ENCODE peak calls at places on chromosomes 16 and 17, in seven cellular contexts. One of them, this sample, is unnamed.

GRCh38 chr16:74450236-74450635 is 29.0 kb upstream of the CLEC18B start:
- DNase-seq in COR-L47: no peak
- DNase-seq in T-helper 9 cell: no peak
- DNase-seq in stimulated activated CD8-positive, alpha-beta memory T cell treated with anti-CD3 and anti-CD28 coated beads, Interleukin-15, amount 100 ng/mL, for 24 hours: no peak
- DNase-seq in NCI-H2081: no peak
- DNase-seq in SHP77: no peak
- DNase-seq in epithelial cell of prostate: no peak
- DNase-seq in this sample: no peak

GRCh38 chr16:87620201-87620495 is 17.8 kb downstream of the JPH3 start:
- DNase-seq in epithelial cell of prostate: no peak
- DNase-seq in stimulated activated CD8-positive, alpha-beta memory T cell treated with anti-CD3 and anti-CD28 coated beads, Interleukin-15, amount 100 ng/mL, for 24 hours: no peak
- DNase-seq in COR-L47: no peak
- DNase-seq in NCI-H2081: no peak
- DNase-seq in SHP77: no peak
- DNase-seq in T-helper 9 cell: no peak
- DNase-seq in this sample: no peak

GRCh38 chr16:88002749-88003148 is 51.5 kb downstream of the BANP start:
- DNase-seq in NCI-H2081: no peak
- DNase-seq in SHP77: no peak
- DNase-seq in COR-L47: no peak
- DNase-seq in epithelial cell of prostate: no peak
- DNase-seq in T-helper 9 cell: no peak
- DNase-seq in stimulated activated CD8-positive, alpha-beta memory T cell treated with anti-CD3 and anti-CD28 coated beads, Interleukin-15, amount 100 ng/mL, for 24 hours: no peak
- DNase-seq in this sample: no peak

GRCh38 chr17:34644941-34645550 is 65.7 kb downstream of the TMEM132E start:
- DNase-seq in epithelial cell of prostate: no peak
- DNase-seq in SHP77: no peak
- DNase-seq in T-helper 9 cell: no peak
- DNase-seq in COR-L47: no peak
- DNase-seq in NCI-H2081: no peak
- DNase-seq in stimulated activated CD8-positive, alpha-beta memory T cell treated with anti-CD3 and anti-CD28 coated beads, Interleukin-15, amount 100 ng/mL, for 24 hours: no peak
- DNase-seq in this sample: no peak

GRCh38 chr17:5122586-5123342 is 6.9 kb downstream of the USP6 start:
- DNase-seq in T-helper 9 cell: no peak
- DNase-seq in epithelial cell of prostate: no peak
- DNase-seq in NCI-H2081: no peak
- DNase-seq in COR-L47: peak
- DNase-seq in stimulated activated CD8-positive, alpha-beta memory T cell treated with anti-CD3 and anti-CD28 coated beads, Interleukin-15, amount 100 ng/mL, for 24 hours: no peak
- DNase-seq in SHP77: no peak
- DNase-seq in this sample: no peak

GRCh38 chr17:8629371-8630226 is 926 bp downstream of the MYH10 start:
- DNase-seq in COR-L47: no peak
- DNase-seq in NCI-H2081: no peak
- DNase-seq in T-helper 9 cell: peak
- DNase-seq in SHP77: peak
- DNase-seq in stimulated activated CD8-positive, alpha-beta memory T cell treated with anti-CD3 and anti-CD28 coated beads, Interleukin-15, amount 100 ng/mL, for 24 hours: no peak
- DNase-seq in epithelial cell of prostate: no peak
- DNase-seq in this sample: no peak

GRCh38 chr17:10048951-10049350 is 143.9 kb upstream of the RCVRN start:
- DNase-seq in epithelial cell of prostate: no peak
- DNase-seq in SHP77: no peak
- DNase-seq in T-helper 9 cell: no peak
- DNase-seq in COR-L47: no peak
- DNase-seq in NCI-H2081: no peak
- DNase-seq in stimulated activated CD8-positive, alpha-beta memory T cell treated with anti-CD3 and anti-CD28 coated beads, Interleukin-15, amount 100 ng/mL, for 24 hours: no peak
- DNase-seq in this sample: no peak

GRCh38 chr17:31900877-31901276 is 631 bp downstream of the UTP6 start:
- DNase-seq in stimulated activated CD8-positive, alpha-beta memory T cell treated with anti-CD3 and anti-CD28 coated beads, Interleukin-15, amount 100 ng/mL, for 24 hours: no peak
- DNase-seq in epithelial cell of prostate: peak
- DNase-seq in SHP77: no peak
- DNase-seq in COR-L47: no peak
- DNase-seq in NCI-H2081: no peak
- DNase-seq in T-helper 9 cell: no peak
- DNase-seq in this sample: no peak

GRCh38 chr17:64202683-64203430 is 60.2 kb downstream of the TEX2 start:
- DNase-seq in stimulated activated CD8-positive, alpha-beta memory T cell treated with anti-CD3 and anti-CD28 coated beads, Interleukin-15, amount 100 ng/mL, for 24 hours: no peak
- DNase-seq in SHP77: no peak
- DNase-seq in T-helper 9 cell: no peak
- DNase-seq in NCI-H2081: no peak
- DNase-seq in COR-L47: no peak
- DNase-seq in epithelial cell of prostate: no peak
- DNase-seq in this sample: no peak

GRCh38 chr16:47492428-47493357 is 31.6 kb downstream of the PHKB start:
- DNase-seq in NCI-H2081: no peak
- DNase-seq in epithelial cell of prostate: no peak
- DNase-seq in COR-L47: no peak
- DNase-seq in stimulated activated CD8-positive, alpha-beta memory T cell treated with anti-CD3 and anti-CD28 coated beads, Interleukin-15, amount 100 ng/mL, for 24 hours: no peak
- DNase-seq in SHP77: no peak
- DNase-seq in T-helper 9 cell: no peak
- DNase-seq in this sample: no peak

GRCh38 chr17:7634384-7634783 is 4.4 kb downstream of the SHBG start:
- DNase-seq in SHP77: peak
- DNase-seq in COR-L47: no peak
- DNase-seq in epithelial cell of prostate: no peak
- DNase-seq in T-helper 9 cell: no peak
- DNase-seq in NCI-H2081: no peak
- DNase-seq in stimulated activated CD8-positive, alpha-beta memory T cell treated with anti-CD3 and anti-CD28 coated beads, Interleukin-15, amount 100 ng/mL, for 24 hours: no peak
- DNase-seq in this sample: peak